ENCODE peak calls at places on chromosomes 4 and X, in five cellular contexts. R is K562, W is HCT116, D is endothelial cell of umbilical vein, L is GM12878. U is an unnamed sample.

GRCh38 chr4:156968479-156968984 is 3.1 kb downstream of the PDGFC start:
- DNase-seq in R (peak; percentile 18), W (peak; percentile 62), D (peak; percentile 81), L (no peak), U (peak; percentile 85)

GRCh38 chr4:42248986-42249385 is 96.5 kb upstream of the BEND4 start:
- DNase-seq in R (no peak), W (no peak), D (no peak), L (no peak), U (no peak)

GRCh38 chr4:15738877-15739276 is 36.0 kb downstream of the BST1 start:
- DNase-seq in R (no peak), W (no peak), D (no peak), L (no peak), U (no peak)

GRCh38 chr4:576245-576821 is at the start of gene TMEM271:
- DNase-seq in R (no peak), W (no peak), D (no peak), L (no peak), U (no peak)

GRCh38 chrX:30865020-30865419 is 24.0 kb downstream of the TAB3 start:
- DNase-seq in R (peak; percentile 23), W (no peak), D (no peak), L (no peak), U (no peak)

GRCh38 chr4:24266951-24267577 is 317.3 kb downstream of the DHX15 start:
- DNase-seq in R (no peak), W (no peak), D (no peak), L (no peak), U (peak; percentile 16)

GRCh38 chr4:165288639-165289428 is 38.6 kb upstream of the MSMO1 start:
- DNase-seq in R (no peak), W (no peak), D (no peak), L (no peak), U (peak; percentile 82)

GRCh38 chr4:74522251-74522991 is 77.5 kb downstream of the AREG start:
- DNase-seq in R (no peak), W (no peak), D (no peak), L (no peak), U (no peak)

GRCh38 chr4:104494161-104494560 is 533 bp downstream of the CXXC4 start:
- DNase-seq in R (no peak), W (no peak), D (no peak), L (no peak), U (no peak)

GRCh38 chr4:37453361-37454262 is 209.1 kb downstream of the NWD2 start:
- DNase-seq in R (peak; percentile 56), W (no peak), D (peak; percentile 39), L (no peak), U (no peak)

GRCh38 chr4:42397635-42398447 is 553 bp downstream of the SHISA3 start:
- DNase-seq in R (no peak), W (no peak), D (peak; percentile 56), L (no peak), U (no peak)

GRCh38 chr4:88333741-88334405 is 44.8 kb upstream of the HERC6 start:
- DNase-seq in R (no peak), W (no peak), D (no peak), L (no peak), U (no peak)

GRCh38 chr4:6464842-6465588 is 7.4 kb downstream of the PPP2R2C start:
- DNase-seq in R (peak; percentile 79), W (no peak), D (no peak), L (no peak), U (no peak)

GRCh38 chr4:82591592-82591991 is 29.8 kb upstream of the TMEM150C start:
- DNase-seq in R (no peak), W (no peak), D (no peak), L (no peak), U (no peak)

GRCh38 chr4:40306991-40307390 is 28.1 kb upstream of the CHRNA9 start:
- DNase-seq in R (no peak), W (no peak), D (no peak), L (no peak), U (no peak)

DNA sequence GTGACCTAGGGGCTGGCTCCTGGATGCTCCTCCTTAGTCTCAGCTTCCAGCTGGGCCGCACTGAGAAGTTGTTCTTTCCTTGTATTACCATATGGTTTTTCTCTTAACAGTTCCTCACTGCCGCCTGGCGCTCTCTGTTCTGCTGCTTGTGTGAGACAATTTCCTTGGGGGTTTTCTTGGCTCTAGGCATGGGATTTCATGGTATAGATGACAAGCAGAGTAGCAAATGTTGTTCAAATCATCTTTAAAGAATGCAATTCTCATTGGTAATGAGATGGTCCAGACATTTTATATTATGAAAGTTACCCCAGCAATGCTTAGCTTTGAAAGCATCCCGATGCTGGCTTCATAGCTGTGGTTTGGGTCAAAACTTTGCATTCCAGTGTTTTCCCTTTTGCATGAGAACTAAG is 37.6 kb downstream of the SEPTIN11 start:
- DNase-seq in R (no peak), W (no peak), D (no peak), L (no peak), U (no peak)
- H3K4me3 ChIP-seq in R (no peak overlapping the region), W (no peak overlapping the region), D (no peak overlapping the region), L (peak overlapping the region; percentile 29), U (no peak overlapping the region)

GRCh38 chr4:97395980-97396562 is 747.2 kb downstream of the STPG2 start:
- DNase-seq in R (no peak), W (no peak), D (no peak), L (no peak), U (no peak)
- TF ChIP-seq POLR2AphosphoS5 in R (no peak), W (no peak), D (no peak), L (no peak), U (no peak)

GRCh38 chr4:112704991-112705845 is 68.3 kb downstream of the LARP7 start:
- DNase-seq in R (no peak), W (peak; percentile 8), D (peak; percentile 46), L (no peak), U (no peak)
- H3K9ac ChIP-seq in R (no peak overlapping the region), W (peak overlapping the region; percentile 32), D (no peak overlapping the region), L (no peak overlapping the region), U (no peak overlapping the region)

DNA sequence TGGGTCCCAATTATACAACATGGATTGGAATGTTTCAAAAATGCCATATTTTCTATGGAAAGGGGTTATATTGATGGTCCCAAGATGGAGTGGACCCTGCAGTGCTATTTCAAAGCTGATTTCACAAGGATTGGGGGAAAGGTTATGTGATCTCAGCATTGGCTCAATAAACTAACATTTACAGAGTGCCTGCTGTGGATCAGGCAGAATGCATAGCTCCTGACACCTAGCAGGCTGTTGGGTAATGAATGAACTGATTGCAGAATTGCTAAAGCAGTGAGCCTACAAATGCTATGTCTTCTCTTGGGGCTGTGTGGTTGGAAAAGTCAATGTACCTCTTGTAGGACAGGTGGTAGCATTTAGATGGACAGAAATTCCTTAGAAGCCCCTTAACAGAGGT is 16.9 kb downstream of the CWH43 start:
- DNase-seq in R (no peak), W (no peak), D (no peak), L (no peak), U (no peak)
- H3K4me3 ChIP-seq in R (no peak overlapping the region), W (no peak overlapping the region), D (no peak overlapping the region), L (no peak overlapping the region), U (no peak overlapping the region)

GRCh38 chr4:106343865-106344264 is 24.7 kb downstream of the GIMD1 start:
- DNase-seq in R (no peak), W (no peak), D (no peak), L (no peak), U (no peak)

GRCh38 chr4:106340774-106341173 is 24.4 kb downstream of the AIMP1 start:
- DNase-seq in R (no peak), W (no peak), D (no peak), L (no peak), U (no peak)

GRCh38 chr4:106347167-106347566 is 21.4 kb downstream of the GIMD1 start:
- DNase-seq in R (no peak), W (no peak), D (no peak), L (no peak), U (no peak)

GRCh38 chr4:106338671-106339070 is 22.3 kb downstream of the AIMP1 start:
- DNase-seq in R (no peak), W (no peak), D (no peak), L (no peak), U (no peak)

DNA sequence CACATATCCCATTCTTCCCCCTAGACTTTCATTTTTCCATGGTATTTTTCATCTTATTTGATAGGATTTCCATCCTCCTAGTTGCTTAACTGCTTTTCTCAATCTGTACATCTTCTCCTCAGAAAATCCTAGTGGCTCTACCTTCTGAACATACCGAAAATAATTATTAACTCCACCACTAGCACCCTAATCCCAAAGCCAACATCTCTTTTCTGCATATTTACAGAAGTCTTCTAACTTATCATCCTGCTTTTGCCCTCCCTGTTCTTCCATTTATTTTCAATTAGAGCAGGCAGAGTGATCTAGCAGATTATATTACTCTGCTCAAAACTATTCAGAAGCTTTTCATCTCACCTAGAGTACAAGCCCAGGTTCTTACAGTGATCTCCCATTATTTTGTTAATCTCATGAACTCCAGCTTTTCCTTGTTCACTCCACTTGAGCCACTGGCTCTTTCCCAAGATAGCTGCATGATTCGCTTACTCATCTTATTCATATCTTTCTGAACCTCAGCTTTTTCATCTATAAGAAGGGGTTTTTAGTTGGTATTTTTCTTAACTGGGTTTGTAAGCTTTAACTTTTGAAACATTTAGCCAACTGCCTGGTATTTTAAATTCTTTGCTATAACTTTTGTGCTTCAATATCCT is 24.1 kb downstream of the GIMD1 start:
- DNase-seq in R (no peak), W (no peak), D (no peak), L (no peak), U (no peak)
- TF ChIP-seq POLR2AphosphoS5 in R (no peak), W (no peak), D (no peak), L (no peak), U (no peak)

GRCh38 chr4:2432004-2432403 is 13.2 kb downstream of the CFAP99 start:
- DNase-seq in R (no peak), W (no peak), D (no peak), L (no peak), U (no peak)

GRCh38 chr4:2433609-2434350 is 15.0 kb downstream of the CFAP99 start:
- DNase-seq in R (no peak), W (no peak), D (no peak), L (no peak), U (no peak)

GRCh38 chr4:2434420-2434819 is 15.7 kb downstream of the CFAP99 start:
- DNase-seq in R (no peak), W (no peak), D (no peak), L (no peak), U (no peak)

GRCh38 chr4:2436301-2436700 is 17.5 kb downstream of the CFAP99 start:
- DNase-seq in R (no peak), W (no peak), D (no peak), L (no peak), U (no peak)

DNA sequence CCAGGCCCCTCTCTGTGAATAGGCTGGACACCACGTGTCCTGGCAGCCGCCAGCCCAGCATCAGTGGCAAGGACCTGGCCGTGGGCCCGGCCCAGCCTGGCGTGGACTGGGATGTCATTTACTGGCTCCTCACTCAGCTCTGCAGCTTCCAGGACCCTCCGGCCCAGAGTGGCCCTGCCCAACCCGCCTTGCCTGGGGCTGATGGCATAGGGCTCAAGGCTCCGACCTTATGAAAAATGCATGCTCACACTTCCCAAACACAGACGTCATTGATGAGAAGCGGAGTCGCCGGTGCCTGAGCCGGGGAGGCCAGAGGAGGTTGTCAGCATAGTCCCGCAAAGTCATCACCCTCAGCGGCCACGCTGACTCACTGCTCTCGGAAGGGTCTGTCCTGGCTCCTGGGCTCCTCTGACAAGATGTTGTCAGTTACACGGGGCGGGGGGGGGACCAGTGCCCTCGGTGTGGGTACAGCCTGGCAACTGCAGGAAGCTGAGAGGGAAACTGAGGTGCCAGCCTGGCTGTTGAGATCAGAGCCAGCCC is 14.3 kb downstream of the CFAP99 start:
- DNase-seq in R (peak; percentile 53), W (no peak), D (no peak), L (no peak), U (no peak)
- H3K9ac ChIP-seq in R (peak overlapping the region; percentile 86), W (no peak overlapping the region), D (no peak overlapping the region), L (no peak overlapping the region), U (no peak overlapping the region)

U was measured in SK-N-MC.